ENCODE peak calls at places on chromosomes 3 and 15, in seven cellular contexts. One of them, this sample, is unnamed.

GRCh38 chr15:99343836-99344551 is 92.7 kb downstream of the LRRC28 start:
- DNase-seq in left lobe of liver: no peak
- DNase-seq in activated T-helper 1 cell treated with Interleukin-2 at 50 U/mL for 16 hours: peak
- DNase-seq in NT2/D1: peak
- DNase-seq in activated effector memory CD4-positive, alpha-beta T cell treated with Interleukin-2 at 50 U/mL for 16 hours: peak
- DNase-seq in GM19239: no peak
- DNase-seq in HuH-7.5: no peak
- DNase-seq in this sample: no peak

GRCh38 chr3:14389133-14390115 is 13.0 kb upstream of the SLC6A6 start:
- DNase-seq in NT2/D1: no peak
- DNase-seq in activated T-helper 1 cell treated with Interleukin-2 at 50 U/mL for 16 hours: no peak
- DNase-seq in left lobe of liver: no peak
- DNase-seq in GM19239: no peak
- DNase-seq in HuH-7.5: no peak
- DNase-seq in activated effector memory CD4-positive, alpha-beta T cell treated with Interleukin-2 at 50 U/mL for 16 hours: no peak
- DNase-seq in this sample: no peak

GRCh38 chr3:194673761-194674160 is 1.8 kb upstream of the LSG1 start:
- DNase-seq in HuH-7.5: no peak
- DNase-seq in activated effector memory CD4-positive, alpha-beta T cell treated with Interleukin-2 at 50 U/mL for 16 hours: no peak
- DNase-seq in left lobe of liver: peak
- DNase-seq in activated T-helper 1 cell treated with Interleukin-2 at 50 U/mL for 16 hours: no peak
- DNase-seq in NT2/D1: no peak
- DNase-seq in GM19239: no peak
- DNase-seq in this sample: no peak

GRCh38 chr3:38574411-38575278 is 74.8 kb downstream of the SCN5A start:
- DNase-seq in GM19239: no peak
- DNase-seq in activated T-helper 1 cell treated with Interleukin-2 at 50 U/mL for 16 hours: no peak
- DNase-seq in left lobe of liver: peak
- DNase-seq in activated effector memory CD4-positive, alpha-beta T cell treated with Interleukin-2 at 50 U/mL for 16 hours: no peak
- DNase-seq in NT2/D1: no peak
- DNase-seq in HuH-7.5: no peak
- DNase-seq in this sample: no peak

GRCh38 chr3:58536501-58537411 is at the start of gene ACOX2:
- DNase-seq in activated effector memory CD4-positive, alpha-beta T cell treated with Interleukin-2 at 50 U/mL for 16 hours: no peak
- DNase-seq in left lobe of liver: peak
- DNase-seq in GM19239: no peak
- DNase-seq in activated T-helper 1 cell treated with Interleukin-2 at 50 U/mL for 16 hours: no peak
- DNase-seq in HuH-7.5: no peak
- DNase-seq in NT2/D1: no peak
- DNase-seq in this sample: no peak

GRCh38 chr3:72426618-72427397 is 421.4 kb downstream of the SHQ1 start:
- DNase-seq in activated effector memory CD4-positive, alpha-beta T cell treated with Interleukin-2 at 50 U/mL for 16 hours: no peak
- DNase-seq in activated T-helper 1 cell treated with Interleukin-2 at 50 U/mL for 16 hours: no peak
- DNase-seq in GM19239: no peak
- DNase-seq in HuH-7.5: no peak
- DNase-seq in NT2/D1: no peak
- DNase-seq in left lobe of liver: no peak
- DNase-seq in this sample: peak

GRCh38 chr3:23325466-23326065 is 122.4 kb downstream of the UBE2E2 start:
- DNase-seq in NT2/D1: no peak
- DNase-seq in activated T-helper 1 cell treated with Interleukin-2 at 50 U/mL for 16 hours: no peak
- DNase-seq in left lobe of liver: no peak
- DNase-seq in activated effector memory CD4-positive, alpha-beta T cell treated with Interleukin-2 at 50 U/mL for 16 hours: no peak
- DNase-seq in HuH-7.5: no peak
- DNase-seq in GM19239: no peak
- DNase-seq in this sample: no peak

GRCh38 chr3:98655666-98656065 is 62.3 kb upstream of the CPOX start:
- DNase-seq in HuH-7.5: no peak
- DNase-seq in left lobe of liver: no peak
- DNase-seq in NT2/D1: no peak
- DNase-seq in GM19239: no peak
- DNase-seq in activated T-helper 1 cell treated with Interleukin-2 at 50 U/mL for 16 hours: no peak
- DNase-seq in activated effector memory CD4-positive, alpha-beta T cell treated with Interleukin-2 at 50 U/mL for 16 hours: no peak
- DNase-seq in this sample: no peak

GRCh38 chr3:37668831-37669610 is 192.7 kb upstream of the CTDSPL start:
- DNase-seq in left lobe of liver: peak
- DNase-seq in NT2/D1: no peak
- DNase-seq in HuH-7.5: no peak
- DNase-seq in activated T-helper 1 cell treated with Interleukin-2 at 50 U/mL for 16 hours: no peak
- DNase-seq in activated effector memory CD4-positive, alpha-beta T cell treated with Interleukin-2 at 50 U/mL for 16 hours: no peak
- DNase-seq in GM19239: no peak
- DNase-seq in this sample: no peak

GRCh38 chr15:45377630-45378148 is 655 bp downstream of the GATM start:
- DNase-seq in activated effector memory CD4-positive, alpha-beta T cell treated with Interleukin-2 at 50 U/mL for 16 hours: no peak
- DNase-seq in HuH-7.5: no peak
- DNase-seq in activated T-helper 1 cell treated with Interleukin-2 at 50 U/mL for 16 hours: no peak
- DNase-seq in left lobe of liver: peak
- DNase-seq in NT2/D1: no peak
- DNase-seq in GM19239: no peak
- DNase-seq in this sample: no peak

GRCh38 chr15:25762015-25762662 is 101.0 kb downstream of the ATP10A start:
- DNase-seq in NT2/D1: no peak
- DNase-seq in GM19239: no peak
- DNase-seq in activated effector memory CD4-positive, alpha-beta T cell treated with Interleukin-2 at 50 U/mL for 16 hours: no peak
- DNase-seq in activated T-helper 1 cell treated with Interleukin-2 at 50 U/mL for 16 hours: no peak
- DNase-seq in left lobe of liver: no peak
- DNase-seq in HuH-7.5: no peak
- DNase-seq in this sample: no peak

GRCh38 chr3:135229018-135229495 is 434.0 kb downstream of the EPHB1 start:
- DNase-seq in activated T-helper 1 cell treated with Interleukin-2 at 50 U/mL for 16 hours: no peak
- DNase-seq in left lobe of liver: no peak
- DNase-seq in NT2/D1: no peak
- DNase-seq in GM19239: no peak
- DNase-seq in HuH-7.5: no peak
- DNase-seq in activated effector memory CD4-positive, alpha-beta T cell treated with Interleukin-2 at 50 U/mL for 16 hours: no peak
- DNase-seq in this sample: no peak

GRCh38 chr15:35934383-35935049 is 388.6 kb upstream of the DPH6 start:
- DNase-seq in GM19239: no peak
- DNase-seq in HuH-7.5: no peak
- DNase-seq in NT2/D1: no peak
- DNase-seq in activated T-helper 1 cell treated with Interleukin-2 at 50 U/mL for 16 hours: no peak
- DNase-seq in left lobe of liver: no peak
- DNase-seq in activated effector memory CD4-positive, alpha-beta T cell treated with Interleukin-2 at 50 U/mL for 16 hours: no peak
- DNase-seq in this sample: no peak

GRCh38 chr15:41337631-41338522 is 5.2 kb downstream of the NUSAP1 start:
- DNase-seq in NT2/D1: no peak
- DNase-seq in activated T-helper 1 cell treated with Interleukin-2 at 50 U/mL for 16 hours: no peak
- DNase-seq in left lobe of liver: no peak
- DNase-seq in HuH-7.5: no peak
- DNase-seq in GM19239: no peak
- DNase-seq in activated effector memory CD4-positive, alpha-beta T cell treated with Interleukin-2 at 50 U/mL for 16 hours: no peak
- DNase-seq in this sample: no peak

GRCh38 chr15:68818671-68819450 is 1.8 kb downstream of the ANP32A start:
- DNase-seq in HuH-7.5: peak
- DNase-seq in NT2/D1: peak
- DNase-seq in activated effector memory CD4-positive, alpha-beta T cell treated with Interleukin-2 at 50 U/mL for 16 hours: peak
- DNase-seq in GM19239: no peak
- DNase-seq in left lobe of liver: peak
- DNase-seq in activated T-helper 1 cell treated with Interleukin-2 at 50 U/mL for 16 hours: peak
- DNase-seq in this sample: peak

GRCh38 chr3:185063431-185063830 is 89.4 kb downstream of the C3orf70 start:
- DNase-seq in left lobe of liver: no peak
- DNase-seq in GM19239: no peak
- DNase-seq in activated effector memory CD4-positive, alpha-beta T cell treated with Interleukin-2 at 50 U/mL for 16 hours: no peak
- DNase-seq in activated T-helper 1 cell treated with Interleukin-2 at 50 U/mL for 16 hours: no peak
- DNase-seq in HuH-7.5: no peak
- DNase-seq in NT2/D1: no peak
- DNase-seq in this sample: no peak

This sample was measured in HepG2.